ENCODE peak calls at places on chromosomes 6 and 20, in four cellular contexts. T is K562, B is HepG2, Z is GM12878. C is an unnamed sample.

GRCh38 chr20:6767536-6768227 is at the start of gene BMP2:
- DNase-seq in T (peak), Z (no peak), B (no peak), C (peak)

GRCh38 chr6:10759884-10760329 is 12.3 kb downstream of the TMEM14B start:
- DNase-seq in B (no peak), Z (no peak), T (no peak), C (no peak)

GRCh38 chr6:41705996-41706835 is 29.2 kb downstream of the TFEB start:
- DNase-seq in B (peak), T (peak), Z (peak), C (peak)

GRCh38 chr20:327946-328563 is 2.7 kb downstream of the SOX12 start:
- DNase-seq in Z (no peak), B (no peak), T (no peak), C (no peak)

GRCh38 chr6:24658573-24659511 is 7.9 kb downstream of the TDP2 start:
- DNase-seq in B (no peak), T (no peak), Z (no peak), C (no peak)

GRCh38 chr20:19001177-19001576 is 187.6 kb downstream of the SCP2D1 start:
- DNase-seq in T (no peak), Z (no peak), B (no peak), C (no peak)

GRCh38 chr20:5864873-5865582 is 85.3 kb downstream of the TRMT6 start:
- DNase-seq in Z (no peak), B (no peak), T (no peak), C (no peak)

GRCh38 chr20:57698191-57698866 is 11.5 kb downstream of the PMEPA1 start:
- DNase-seq in B (peak), T (no peak), Z (no peak), C (no peak)

GRCh38 chr6:111427341-111428116 is 55.5 kb downstream of the REV3L start:
- DNase-seq in T (no peak), Z (peak), B (peak), C (no peak)

GRCh38 chr6:51855310-51856082 is 231.9 kb downstream of the PKHD1 start:
- DNase-seq in T (peak), B (peak), Z (peak), C (peak)

GRCh38 chr6:7108196-7108963 is 619 bp downstream of the RREB1 start:
- DNase-seq in T (peak), Z (no peak), B (peak), C (peak)

GRCh38 chr6:912871-913663 is 220.1 kb upstream of the EXOC2 start:
- DNase-seq in Z (no peak), B (peak), T (peak), C (peak)

GRCh38 chr6:127518710-127519468 is at the start of gene MTCL3:
- DNase-seq in B (no peak), Z (no peak), T (no peak), C (no peak)

GRCh38 chr20:44384423-44385027 is 29.0 kb downstream of the HNF4A start:
- DNase-seq in T (peak), B (peak), Z (peak), C (peak)

GRCh38 chr6:90413867-90414266 is 117.2 kb upstream of the BACH2 start:
- DNase-seq in B (no peak), Z (no peak), T (peak), C (no peak)

GRCh38 chr6:87102296-87102695 is 7.4 kb upstream of the CGA start:
- DNase-seq in T (no peak), Z (no peak), B (no peak), C (no peak)

GRCh38 chr6:35497571-35498406 is 910 bp upstream of the TEAD3 start:
- DNase-seq in T (peak), B (peak), Z (no peak), C (peak)

GRCh38 chr6:85008311-85009015 is 244.1 kb upstream of the TBX18 start:
- DNase-seq in B (no peak), T (no peak), Z (no peak), C (no peak)

GRCh38 chr6:34531580-34532201 is 24.4 kb downstream of the SPDEF start:
- DNase-seq in T (peak), Z (peak), B (no peak), C (no peak)

GRCh38 chr6:26175428-26176181 is 88.4 kb downstream of the HFE start:
- DNase-seq in B (peak), Z (no peak), T (peak), C (peak)

GRCh38 chr6:53932502-53932901 is 137.7 kb downstream of the LRRC1 start:
- DNase-seq in B (no peak), Z (no peak), T (no peak), C (no peak)

GRCh38 chr20:61500791-61501321 is 248.8 kb downstream of the CDH4 start:
- DNase-seq in Z (no peak), T (no peak), B (no peak), C (no peak)

GRCh38 chr20:38200646-38201045 is 35.6 kb upstream of the TGM2 start:
- DNase-seq in T (no peak), B (no peak), Z (no peak), C (no peak)

GRCh38 chr6:12848969-12849368 is 132.4 kb downstream of the PHACTR1 start:
- DNase-seq in T (no peak), B (no peak), Z (no peak), C (no peak)

GRCh38 chr6:96899019-96899418 is 1.3 kb upstream of the NDUFAF4 start:
- DNase-seq in T (no peak), Z (no peak), B (peak), C (peak)
- TF ChIP-seq TARDBP in T (no peak), Z (no peak), B (no peak), C (no peak)

GRCh38 chr6:116369540-116370327 is 1.0 kb upstream of the DSE start:
- DNase-seq in Z (no peak), T (no peak), B (no peak), C (peak)

GRCh38 chr6:116370328-116370716 is 425 bp upstream of the DSE start:
- DNase-seq in B (no peak), Z (no peak), T (no peak), C (no peak)

GRCh38 chr6:116371384-116372209 is 850 bp downstream of the DSE start:
- DNase-seq in Z (no peak), B (no peak), T (no peak), C (peak)

GRCh38 chr6:116373300-116373699 is 2.6 kb downstream of the DSE start:
- DNase-seq in Z (no peak), B (no peak), T (no peak), C (no peak)

GRCh38 chr6:116370717-116371383 is at the start of gene DSE:
- DNase-seq in B (no peak), T (peak), Z (no peak), C (peak)
- TF ChIP-seq BHLHE40 in B (no peak), T (no peak), Z (no peak), C (no peak)

DNA sequence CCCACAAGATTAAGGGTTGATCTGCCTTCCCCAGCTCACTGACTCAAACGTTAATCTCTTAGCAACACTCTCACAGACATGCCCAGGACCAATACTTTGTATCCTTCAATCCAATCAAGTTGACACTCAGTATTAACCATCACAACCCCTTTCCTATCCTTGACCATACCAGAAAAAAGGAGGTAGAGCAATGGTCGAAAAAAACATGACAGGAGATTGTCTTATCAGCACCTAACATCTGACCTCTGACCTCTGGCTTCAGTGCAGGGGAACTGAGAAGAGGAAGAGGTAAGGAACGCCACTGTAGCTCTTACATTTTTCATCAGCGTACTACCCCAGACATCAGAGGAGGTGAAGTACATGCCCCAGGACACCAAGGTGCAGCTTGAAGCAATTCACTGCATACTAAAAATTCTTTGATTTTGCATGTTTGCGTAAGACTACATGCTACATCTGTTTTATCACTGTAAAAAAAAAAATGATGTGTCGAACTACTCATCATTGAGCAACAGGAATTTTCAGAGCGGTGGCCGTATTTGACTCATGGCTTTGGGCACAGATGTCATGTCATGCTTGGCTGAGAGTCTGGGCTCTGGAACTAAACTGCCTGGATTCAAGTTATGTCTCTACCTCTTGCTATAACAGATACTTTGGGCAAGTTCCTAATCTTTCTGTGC is 188.0 kb upstream of the TAB2 start:
- DNase-seq in B (no peak), T (peak), Z (no peak), C (no peak)
- TF ChIP-seq TARDBP in B (no peak), T (no peak), Z (no peak), C (no peak)

DNA sequence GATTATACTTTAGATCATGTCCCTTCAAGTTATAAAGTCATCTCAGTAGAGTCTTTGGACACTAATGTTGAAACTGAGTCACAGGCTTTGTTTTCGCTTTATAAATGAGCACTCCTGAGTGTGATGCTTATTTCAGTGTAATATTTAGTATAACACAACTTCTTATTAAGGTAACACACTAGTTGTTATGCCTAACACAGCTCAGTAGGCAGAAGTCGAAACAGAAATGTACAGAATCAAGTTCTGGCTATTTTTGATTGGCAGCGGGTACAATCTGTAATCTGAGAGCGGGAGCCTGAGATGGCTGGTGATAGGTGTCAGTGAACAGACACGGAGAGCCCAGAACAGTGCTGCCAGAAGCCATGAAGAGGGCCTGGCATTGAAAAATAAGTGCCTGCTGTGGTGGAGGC is 11.4 kb downstream of the HECA start:
- DNase-seq in B (no peak), Z (no peak), T (no peak), C (no peak)
- TF ChIP-seq BHLHE40 in B (no peak), Z (no peak), T (no peak), C (no peak)

GRCh38 chr6:158611039-158611438 is 33.5 kb downstream of the DYNLT1 start:
- DNase-seq in T (no peak), Z (no peak), B (no peak), C (no peak)
- TF ChIP-seq TARDBP in T (no peak), Z (no peak), B (no peak), C (no peak)

C was measured in HEK293T.